ENCODE peak calls at places on chromosomes 13 and 19, in six cellular contexts. T is tibial nerve, R is ovary, I is A549, V is SK-N-SH, Z is upper lobe of left lung. M is an unnamed sample.
A peak's percentile ranks its signal among the peaks of the same experiment; 100 is the strongest.

GRCh38 chr13:87459419-87459818 is 211.8 kb upstream of the SLITRK5 start:
- DNase-seq in I (no peak), R (no peak), Z (no peak), T (no peak), V (no peak), M (no peak)

GRCh38 chr19:10551698-10552301 is 8.1 kb downstream of the ATG4D start:
- DNase-seq in V (no peak), I (no peak), Z (no peak), T (no peak), R (no peak), M (peak; percentile 46)

GRCh38 chr13:87666826-87667225 is 4.3 kb upstream of the SLITRK5 start:
- DNase-seq in Z (no peak), T (no peak), I (no peak), V (no peak), R (no peak), M (no peak)

GRCh38 chr19:48715681-48716171 is 3.8 kb downstream of the MAMSTR start:
- DNase-seq in R (peak; percentile 68), Z (peak; percentile 75), V (no peak), T (no peak), I (no peak), M (peak; percentile 37)

GRCh38 chr19:1847684-1848398 is 442 bp downstream of the REXO1 start:
- DNase-seq in R (no peak), T (no peak), Z (peak; percentile 90), I (no peak), V (peak; percentile 73), M (peak; percentile 61)

GRCh38 chr19:3367572-3368440 is 1.4 kb downstream of the NFIC start:
- DNase-seq in I (no peak), Z (no peak), R (peak; percentile 54), T (no peak), V (peak; percentile 56), M (no peak)

GRCh38 chr13:99977912-99978780 is 3.4 kb upstream of the ZIC2 start:
- DNase-seq in Z (peak; percentile 67), T (no peak), V (peak; percentile 29), I (no peak), R (no peak), M (no peak)

GRCh38 chr13:110716235-110716505 is 2.7 kb downstream of the ING1 start:
- DNase-seq in I (no peak), V (no peak), T (peak; percentile 20), Z (peak; percentile 79), R (no peak), M (peak; percentile 69)

GRCh38 chr13:103063376-103063775 is 2.8 kb downstream of the SLC10A2 start:
- DNase-seq in T (no peak), Z (no peak), R (no peak), V (no peak), I (no peak), M (no peak)

GRCh38 chr13:44243198-44243852 is 130.3 kb upstream of the SERP2 start:
- DNase-seq in V (peak; percentile 28), T (no peak), I (no peak), R (no peak), Z (no peak), M (peak; percentile 50)

GRCh38 chr19:23482829-23483228 is 87.6 kb upstream of the ZNF91 start:
- DNase-seq in R (no peak), I (no peak), V (no peak), T (no peak), Z (no peak), M (no peak)

GRCh38 chr13:40116008-40116407 is 460.5 kb downstream of the COG6 start:
- DNase-seq in T (peak; percentile 34), V (no peak), R (peak; percentile 47), I (peak; percentile 60), Z (no peak), M (peak; percentile 79)

DNA sequence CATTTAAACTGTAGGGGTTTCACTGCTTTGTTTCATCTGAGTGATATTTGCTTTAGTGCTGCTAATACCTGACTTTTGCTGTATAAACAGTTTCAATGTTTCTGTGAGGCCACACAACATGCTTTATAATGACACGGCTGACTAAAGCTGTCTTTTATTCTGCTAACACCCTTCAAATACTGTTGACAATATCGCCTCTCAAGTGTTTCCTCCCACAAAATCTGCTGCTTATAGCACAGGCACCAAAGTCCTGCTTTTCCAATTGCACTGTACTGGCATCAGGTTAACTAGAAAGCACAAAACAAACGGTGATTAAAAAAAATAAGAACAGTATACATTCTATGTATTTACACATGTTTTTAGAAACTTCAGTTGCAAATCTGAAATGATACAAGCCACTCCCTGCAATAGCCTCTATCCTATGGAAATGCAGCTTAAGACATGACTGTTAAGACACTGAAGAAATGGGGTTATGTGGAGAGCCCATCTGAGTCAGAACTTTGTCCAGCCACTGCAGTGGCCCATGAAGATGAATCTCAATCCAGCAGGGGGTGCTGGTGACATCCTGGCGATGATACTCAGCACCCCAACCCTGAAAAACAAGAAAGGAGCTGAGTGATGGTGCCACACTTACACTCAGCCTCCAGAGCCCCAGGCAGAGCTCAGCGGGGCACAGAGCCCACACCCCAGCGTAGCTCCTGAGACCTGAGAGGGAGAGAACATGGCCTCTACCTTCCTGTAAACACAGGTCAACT is 29.4 kb downstream of the RFXAP start:
- DNase-seq in Z (no peak), I (no peak), T (no peak), R (no peak), V (peak; percentile 17), M (no peak)
- TF ChIP-seq CTCF in Z (no peak), I (no peak), T (no peak), R (no peak), V (peak; percentile 51), M (no peak)

GRCh38 chr19:54521022-54521859 is 18.6 kb downstream of the LAIR2 start:
- DNase-seq in Z (no peak), I (no peak), V (no peak), T (no peak), R (no peak), M (no peak)

GRCh38 chr19:54517483-54517882 is 14.9 kb downstream of the LAIR2 start:
- DNase-seq in I (peak; percentile 29), T (peak; percentile 42), Z (no peak), V (no peak), R (peak; percentile 37), M (peak; percentile 37)

GRCh38 chr19:54515156-54515555 is 12.5 kb downstream of the LAIR2 start:
- DNase-seq in T (no peak), R (no peak), Z (no peak), V (no peak), I (no peak), M (no peak)

GRCh38 chr19:54521860-54522513 is 19.4 kb downstream of the LAIR2 start:
- DNase-seq in I (no peak), T (no peak), Z (no peak), V (no peak), R (no peak), M (no peak)

GRCh38 chr19:54518844-54519243 is 16.2 kb downstream of the LAIR2 start:
- DNase-seq in V (no peak), R (no peak), Z (no peak), I (no peak), T (no peak), M (no peak)
- TF ChIP-seq EP300 in V (no peak), R (no peak), Z (no peak), I (no peak), T (no peak), M (no peak)

GRCh38 chr13:45472171-45472705 is 7.5 kb downstream of the COG3 start:
- DNase-seq in T (no peak), V (no peak), R (no peak), I (no peak), Z (no peak), M (no peak)

GRCh38 chr13:45474584-45475454 is 10.1 kb downstream of the COG3 start:
- DNase-seq in R (no peak), I (no peak), V (no peak), T (no peak), Z (no peak), M (no peak)

GRCh38 chr13:45468676-45469075 is 3.9 kb downstream of the COG3 start:
- DNase-seq in V (peak; percentile 9), I (no peak), T (no peak), Z (no peak), R (no peak), M (peak; percentile 20)

GRCh38 chr13:45473627-45474026 is 8.9 kb downstream of the COG3 start:
- DNase-seq in T (no peak), I (no peak), V (peak; percentile 39), Z (no peak), R (no peak), M (no peak)
- TF ChIP-seq CTCF in T (no peak), I (no peak), V (peak; percentile 26), Z (no peak), R (no peak), M (no peak)

GRCh38 chr13:72782717-72783116 is 784 bp downstream of the PIBF1 start:
- DNase-seq in I (no peak), R (no peak), T (no peak), Z (no peak), V (peak; percentile 1), M (no peak)

DNA sequence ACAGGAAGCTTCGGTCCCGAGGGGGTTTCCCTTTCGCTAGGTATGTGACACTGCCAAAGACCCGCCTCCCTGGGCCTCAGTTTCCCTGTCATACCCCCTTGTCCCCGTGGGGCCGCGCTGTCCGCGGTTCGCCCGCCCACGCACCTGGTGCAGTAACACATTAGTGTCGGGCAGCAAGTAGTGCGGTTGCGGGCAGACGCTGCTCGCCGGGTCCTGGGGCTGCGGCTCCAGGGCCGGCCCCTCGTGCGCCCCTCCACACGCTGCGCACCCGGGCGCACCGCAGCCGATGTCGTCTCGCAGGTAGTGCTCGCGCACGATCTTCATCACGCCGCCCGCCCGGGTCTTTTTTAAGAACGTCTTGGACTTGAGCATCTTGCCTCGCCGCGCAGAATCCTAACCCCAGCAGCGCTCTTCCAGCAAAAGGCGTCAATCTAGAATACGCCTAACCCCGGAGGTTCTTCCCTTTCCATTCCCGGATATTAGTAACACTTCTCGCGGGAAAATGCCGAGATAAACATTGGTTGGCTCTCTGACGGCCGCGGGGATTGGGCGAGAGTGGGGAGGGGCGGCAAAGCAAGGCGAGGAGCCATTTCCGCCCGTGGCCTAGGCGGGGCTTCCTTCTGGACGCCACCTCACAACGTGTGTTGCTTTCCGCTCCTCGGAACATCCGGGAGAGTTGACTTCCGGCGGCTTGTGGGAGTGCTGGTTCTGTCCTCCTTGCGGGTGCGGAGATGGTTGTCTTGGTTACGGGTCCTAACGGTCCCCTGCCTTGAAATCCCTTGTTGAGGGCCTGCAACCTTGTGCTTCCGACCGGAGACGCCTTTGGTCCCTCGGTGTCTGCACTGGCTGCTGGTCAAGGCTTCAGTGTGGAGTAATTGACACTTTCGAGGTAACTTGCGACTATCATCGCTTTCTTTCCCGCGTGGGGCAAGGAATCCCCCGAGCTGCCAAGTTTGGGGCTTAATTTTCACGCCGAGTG is at the start of the genes DIS3 and PIBF1:
- DNase-seq in T (peak; percentile 98), I (peak; percentile 86), V (peak; percentile 93), R (peak; percentile 97), Z (peak; percentile 94), M (peak; percentile 98)
- TF ChIP-seq EP300 in T (no peak), I (no peak), V (no peak), R (peak; percentile 84), Z (no peak), M (no peak)